ENCODE peak calls at places on chromosomes 4 and X, in ten cellular contexts. One of them, this sample, is unnamed.

GRCh38 chr4:76182463-76182862 is 31.2 kb downstream of the SCARB2 start:
- DNase-seq in lower leg skin: no peak
- DNase-seq in breast epithelium: no peak
- DNase-seq in A549: no peak
- DNase-seq in astrocyte of the spinal cord: no peak
- DNase-seq in HCT116: no peak
- DNase-seq in GM12878: no peak
- DNase-seq in endothelial cell of umbilical vein: no peak
- DNase-seq in fibroblast of the aortic adventitia: no peak
- DNase-seq in AG10803: no peak
- DNase-seq in this sample: no peak

GRCh38 chr4:86595426-86595805 is 1.3 kb downstream of the PTPN13 start:
- DNase-seq in endothelial cell of umbilical vein: peak; percentile 52
- DNase-seq in AG10803: no peak
- DNase-seq in breast epithelium: no peak
- DNase-seq in GM12878: no peak
- DNase-seq in A549: no peak
- DNase-seq in fibroblast of the aortic adventitia: no peak
- DNase-seq in HCT116: peak; percentile 8
- DNase-seq in lower leg skin: no peak
- DNase-seq in astrocyte of the spinal cord: no peak
- DNase-seq in this sample: no peak

GRCh38 chr4:14862881-14863280 is 139.4 kb upstream of the CPEB2 start:
- DNase-seq in breast epithelium: no peak
- DNase-seq in HCT116: no peak
- DNase-seq in astrocyte of the spinal cord: no peak
- DNase-seq in A549: no peak
- DNase-seq in GM12878: no peak
- DNase-seq in lower leg skin: no peak
- DNase-seq in endothelial cell of umbilical vein: no peak
- DNase-seq in AG10803: no peak
- DNase-seq in fibroblast of the aortic adventitia: no peak
- DNase-seq in this sample: no peak

GRCh38 chrX:153381684-153382532 is 19.2 kb downstream of the PNMA6E start:
- DNase-seq in astrocyte of the spinal cord: peak; percentile 89
- DNase-seq in fibroblast of the aortic adventitia: peak; percentile 90
- DNase-seq in endothelial cell of umbilical vein: peak; percentile 54
- DNase-seq in A549: peak; percentile 19
- DNase-seq in AG10803: peak; percentile 92
- DNase-seq in GM12878: no peak
- DNase-seq in HCT116: no peak
- DNase-seq in breast epithelium: no peak
- DNase-seq in lower leg skin: no peak
- DNase-seq in this sample: peak; percentile 65

GRCh38 chr4:123869517-123870282 is 473.1 kb downstream of the SPRY1 start:
- DNase-seq in breast epithelium: no peak
- DNase-seq in lower leg skin: no peak
- DNase-seq in astrocyte of the spinal cord: no peak
- DNase-seq in endothelial cell of umbilical vein: no peak
- DNase-seq in HCT116: no peak
- DNase-seq in A549: no peak
- DNase-seq in AG10803: peak; percentile 14
- DNase-seq in GM12878: no peak
- DNase-seq in fibroblast of the aortic adventitia: no peak
- DNase-seq in this sample: no peak

GRCh38 chr4:3364199-3364598 is 71.4 kb downstream of the RGS12 start:
- DNase-seq in lower leg skin: no peak
- DNase-seq in endothelial cell of umbilical vein: no peak
- DNase-seq in AG10803: no peak
- DNase-seq in HCT116: no peak
- DNase-seq in breast epithelium: no peak
- DNase-seq in fibroblast of the aortic adventitia: no peak
- DNase-seq in GM12878: no peak
- DNase-seq in A549: no peak
- DNase-seq in astrocyte of the spinal cord: no peak
- DNase-seq in this sample: no peak

GRCh38 chr4:82219346-82219745 is 154.4 kb downstream of the HNRNPD start:
- DNase-seq in HCT116: no peak
- DNase-seq in endothelial cell of umbilical vein: no peak
- DNase-seq in breast epithelium: no peak
- DNase-seq in AG10803: no peak
- DNase-seq in fibroblast of the aortic adventitia: no peak
- DNase-seq in lower leg skin: no peak
- DNase-seq in GM12878: no peak
- DNase-seq in A549: no peak
- DNase-seq in astrocyte of the spinal cord: no peak
- DNase-seq in this sample: no peak

GRCh38 chr4:16765549-16765948 is 132.9 kb downstream of the LDB2 start:
- DNase-seq in breast epithelium: no peak
- DNase-seq in GM12878: no peak
- DNase-seq in endothelial cell of umbilical vein: no peak
- DNase-seq in astrocyte of the spinal cord: no peak
- DNase-seq in HCT116: no peak
- DNase-seq in lower leg skin: no peak
- DNase-seq in A549: no peak
- DNase-seq in fibroblast of the aortic adventitia: no peak
- DNase-seq in AG10803: no peak
- DNase-seq in this sample: no peak

GRCh38 chr4:153222790-153223417 is 18.7 kb downstream of the TRIM2 start:
- DNase-seq in astrocyte of the spinal cord: peak; percentile 52
- DNase-seq in fibroblast of the aortic adventitia: peak; percentile 37
- DNase-seq in A549: no peak
- DNase-seq in breast epithelium: peak; percentile 60
- DNase-seq in AG10803: peak; percentile 49
- DNase-seq in endothelial cell of umbilical vein: peak; percentile 69
- DNase-seq in lower leg skin: peak; percentile 87
- DNase-seq in HCT116: no peak
- DNase-seq in GM12878: no peak
- DNase-seq in this sample: no peak

GRCh38 chr4:21656832-21657231 is 291.7 kb downstream of the KCNIP4 start:
- DNase-seq in fibroblast of the aortic adventitia: peak; percentile 7
- DNase-seq in lower leg skin: no peak
- DNase-seq in A549: no peak
- DNase-seq in HCT116: peak; percentile 2
- DNase-seq in breast epithelium: no peak
- DNase-seq in astrocyte of the spinal cord: peak; percentile 74
- DNase-seq in endothelial cell of umbilical vein: peak; percentile 88
- DNase-seq in AG10803: peak; percentile 0
- DNase-seq in GM12878: no peak
- DNase-seq in this sample: peak; percentile 27

GRCh38 chrX:129980540-129981206 is 1.8 kb upstream of the BCORL1 start:
- DNase-seq in endothelial cell of umbilical vein: peak; percentile 14
- DNase-seq in breast epithelium: no peak
- DNase-seq in lower leg skin: peak; percentile 89
- DNase-seq in AG10803: no peak
- DNase-seq in GM12878: no peak
- DNase-seq in astrocyte of the spinal cord: no peak
- DNase-seq in fibroblast of the aortic adventitia: no peak
- DNase-seq in A549: no peak
- DNase-seq in HCT116: no peak
- DNase-seq in this sample: no peak

GRCh38 chr4:53748328-53748772 is 157.1 kb upstream of the LNX1 start:
- DNase-seq in GM12878: peak; percentile 96
- DNase-seq in A549: no peak
- DNase-seq in AG10803: no peak
- DNase-seq in HCT116: no peak
- DNase-seq in breast epithelium: no peak
- DNase-seq in fibroblast of the aortic adventitia: no peak
- DNase-seq in endothelial cell of umbilical vein: no peak
- DNase-seq in astrocyte of the spinal cord: no peak
- DNase-seq in lower leg skin: peak; percentile 59
- DNase-seq in this sample: no peak

GRCh38 chr4:19844436-19844835 is 407.3 kb upstream of the SLIT2 start:
- DNase-seq in fibroblast of the aortic adventitia: peak; percentile 38
- DNase-seq in AG10803: peak; percentile 8
- DNase-seq in astrocyte of the spinal cord: peak; percentile 27
- DNase-seq in endothelial cell of umbilical vein: peak; percentile 46
- DNase-seq in lower leg skin: no peak
- DNase-seq in breast epithelium: no peak
- DNase-seq in GM12878: no peak
- DNase-seq in HCT116: no peak
- DNase-seq in A549: no peak
- DNase-seq in this sample: no peak

GRCh38 chr4:174136013-174136412 is 147.5 kb downstream of the FBXO8 start:
- DNase-seq in AG10803: peak; percentile 4
- DNase-seq in lower leg skin: no peak
- DNase-seq in fibroblast of the aortic adventitia: peak; percentile 64
- DNase-seq in A549: no peak
- DNase-seq in HCT116: no peak
- DNase-seq in endothelial cell of umbilical vein: no peak
- DNase-seq in breast epithelium: no peak
- DNase-seq in GM12878: no peak
- DNase-seq in astrocyte of the spinal cord: peak; percentile 13
- DNase-seq in this sample: no peak
- H3K4me3 ChIP-seq in AG10803: peak overlapping the region; percentile 43
- H3K4me3 ChIP-seq in lower leg skin: no peak overlapping the region
- H3K4me3 ChIP-seq in fibroblast of the aortic adventitia: peak overlapping the region; percentile 55
- H3K4me3 ChIP-seq in A549: no peak overlapping the region
- H3K4me3 ChIP-seq in HCT116: no peak overlapping the region
- H3K4me3 ChIP-seq in endothelial cell of umbilical vein: no peak overlapping the region
- H3K4me3 ChIP-seq in breast epithelium: peak overlapping the region; percentile 50
- H3K4me3 ChIP-seq in GM12878: no peak overlapping the region
- H3K4me3 ChIP-seq in astrocyte of the spinal cord: peak overlapping the region; percentile 9
- H3K4me3 ChIP-seq in this sample: no peak overlapping the region

DNA sequence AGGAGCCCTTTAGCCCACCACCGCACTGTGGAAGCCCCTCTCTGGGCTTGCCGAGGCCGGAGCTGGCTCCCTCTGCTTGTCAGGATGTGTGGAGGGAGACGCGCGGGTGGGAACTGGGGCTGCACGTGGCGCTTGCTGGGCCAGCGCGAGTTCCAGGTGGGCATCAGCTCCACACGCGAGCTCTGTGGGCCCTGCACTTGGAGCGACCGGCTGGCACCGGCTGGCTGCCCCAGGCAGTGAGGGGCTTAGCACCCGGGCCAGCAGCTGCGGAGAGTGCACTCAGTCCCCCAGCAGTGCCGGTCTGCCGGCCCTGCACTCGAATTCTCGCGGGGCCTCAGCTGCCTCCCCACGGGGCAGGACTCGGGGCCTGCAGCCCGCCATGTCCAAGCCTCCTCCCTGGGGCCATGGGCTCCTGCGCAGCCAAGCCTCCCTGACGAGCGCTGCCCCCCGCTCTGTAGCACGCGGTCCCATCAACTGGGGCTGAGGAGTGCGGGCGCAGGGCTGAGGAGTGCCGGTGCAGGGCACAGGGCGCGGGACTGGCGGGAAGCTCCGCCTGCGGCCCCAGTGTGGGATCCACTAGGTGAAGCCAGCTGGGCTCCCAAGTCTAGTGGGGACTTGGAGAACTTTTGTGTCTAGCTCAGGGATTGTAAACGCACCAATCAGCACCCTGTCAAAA is 93.6 kb downstream of the DTHD1 start:
- DNase-seq in HCT116: no peak
- DNase-seq in fibroblast of the aortic adventitia: no peak
- DNase-seq in astrocyte of the spinal cord: no peak
- DNase-seq in breast epithelium: no peak
- DNase-seq in AG10803: no peak
- DNase-seq in lower leg skin: no peak
- DNase-seq in endothelial cell of umbilical vein: no peak
- DNase-seq in GM12878: no peak
- DNase-seq in A549: no peak
- DNase-seq in this sample: no peak
- TF ChIP-seq CTCF in HCT116: no peak
- TF ChIP-seq CTCF in fibroblast of the aortic adventitia: no peak
- TF ChIP-seq CTCF in astrocyte of the spinal cord: no peak
- TF ChIP-seq CTCF in breast epithelium: no peak
- TF ChIP-seq CTCF in AG10803: no peak
- TF ChIP-seq CTCF in lower leg skin: no peak
- TF ChIP-seq CTCF in endothelial cell of umbilical vein: no peak
- TF ChIP-seq CTCF in GM12878: no peak
- TF ChIP-seq CTCF in A549: no peak
- TF ChIP-seq CTCF in this sample: no peak

DNA sequence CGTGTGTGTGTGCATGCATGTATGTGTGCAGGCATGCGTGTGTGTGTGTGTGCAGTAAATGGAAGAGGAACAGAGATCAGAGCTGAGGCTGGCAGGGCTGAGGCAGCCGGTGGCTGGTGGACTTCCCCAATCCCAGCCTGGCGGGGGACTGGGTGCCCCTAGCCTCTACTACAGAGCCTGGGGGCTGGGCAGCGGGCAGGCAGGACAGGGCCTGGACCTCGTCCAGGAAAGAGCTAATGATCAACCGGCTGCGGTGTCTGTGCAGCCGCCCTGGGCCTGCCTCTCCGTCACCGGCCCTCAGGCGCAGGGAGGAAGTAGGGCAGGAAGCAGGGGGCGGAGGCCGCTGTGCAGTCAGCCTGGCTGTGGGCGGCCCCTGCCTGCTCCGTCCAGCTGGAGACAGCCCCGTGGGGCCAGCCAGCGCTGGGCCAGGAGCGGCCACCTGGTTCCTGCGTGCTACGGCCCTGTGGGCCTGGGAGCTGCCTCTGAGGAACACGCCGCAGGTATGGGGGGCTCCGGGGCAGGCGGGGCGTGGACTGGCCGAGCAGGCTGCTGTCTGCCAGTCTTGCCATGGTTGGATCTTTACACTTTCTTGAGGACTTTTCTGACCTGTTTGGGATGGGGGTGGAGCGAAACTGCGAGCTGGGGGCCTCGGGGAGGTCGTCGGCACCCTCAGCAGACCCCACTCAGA is at the start of gene SH3TC1:
- DNase-seq in AG10803: peak; percentile 63
- DNase-seq in endothelial cell of umbilical vein: peak; percentile 94
- DNase-seq in astrocyte of the spinal cord: peak; percentile 78
- DNase-seq in fibroblast of the aortic adventitia: peak; percentile 63
- DNase-seq in GM12878: peak; percentile 68
- DNase-seq in HCT116: peak; percentile 46
- DNase-seq in A549: peak; percentile 86
- DNase-seq in breast epithelium: peak; percentile 69
- DNase-seq in lower leg skin: peak; percentile 96
- DNase-seq in this sample: peak; percentile 34
- H3K4me3 ChIP-seq in AG10803: no peak within 1 kb of the TSS
- H3K4me3 ChIP-seq in endothelial cell of umbilical vein: peak within 1 kb of the TSS; percentile 77
- H3K4me3 ChIP-seq in astrocyte of the spinal cord: no peak within 1 kb of the TSS
- H3K4me3 ChIP-seq in fibroblast of the aortic adventitia: peak within 1 kb of the TSS; percentile 41
- H3K4me3 ChIP-seq in GM12878: peak within 1 kb of the TSS; percentile 74
- H3K4me3 ChIP-seq in HCT116: peak within 1 kb of the TSS; percentile 52
- H3K4me3 ChIP-seq in A549: peak within 1 kb of the TSS; percentile 50
- H3K4me3 ChIP-seq in breast epithelium: peak within 1 kb of the TSS; percentile 66
- H3K4me3 ChIP-seq in lower leg skin: peak within 1 kb of the TSS; percentile 26
- H3K4me3 ChIP-seq in this sample: peak within 1 kb of the TSS; percentile 31

GRCh38 chr4:144649646-144650045 is 3.7 kb downstream of the HHIP start:
- DNase-seq in breast epithelium: no peak
- DNase-seq in astrocyte of the spinal cord: peak; percentile 27
- DNase-seq in lower leg skin: no peak
- DNase-seq in endothelial cell of umbilical vein: peak; percentile 64
- DNase-seq in AG10803: no peak
- DNase-seq in GM12878: no peak
- DNase-seq in HCT116: no peak
- DNase-seq in fibroblast of the aortic adventitia: no peak
- DNase-seq in A549: no peak
- DNase-seq in this sample: no peak
- TF ChIP-seq CTCF in breast epithelium: no peak
- TF ChIP-seq CTCF in astrocyte of the spinal cord: no peak
- TF ChIP-seq CTCF in lower leg skin: no peak
- TF ChIP-seq CTCF in endothelial cell of umbilical vein: no peak
- TF ChIP-seq CTCF in AG10803: no peak
- TF ChIP-seq CTCF in GM12878: no peak
- TF ChIP-seq CTCF in HCT116: no peak
- TF ChIP-seq CTCF in fibroblast of the aortic adventitia: no peak
- TF ChIP-seq CTCF in A549: no peak
- TF ChIP-seq CTCF in this sample: no peak

This sample was measured in BJ.